ENCODE peak calls at places on chromosomes 11 and 22, in seven cellular contexts. K is AG04450, U is spleen, A is activated B cell treated with CpG ODN at 0.5 μM for 24 hours, S is transverse colon, D is BE2C, Z is brain microvascular endothelial cell. L is an unnamed sample.

GRCh38 chr11:40842750-40843339 is 616.6 kb downstream of the LRRC4C start:
- DNase-seq in D (no peak), K (no peak), U (no peak), A (no peak), S (no peak), Z (no peak), L (no peak)

GRCh38 chr11:100849009-100849913 is 162.2 kb downstream of the ARHGAP42 start:
- DNase-seq in D (no peak), K (peak), U (no peak), S (no peak), A (no peak), Z (peak), L (no peak)

GRCh38 chr11:13284776-13285588 is 7.4 kb downstream of the BMAL1 start:
- DNase-seq in S (no peak), K (no peak), Z (no peak), D (no peak), U (no peak), A (no peak), L (no peak)

GRCh38 chr11:31246451-31247165 is 122.9 kb downstream of the DCDC1 start:
- DNase-seq in U (no peak), A (no peak), Z (no peak), S (no peak), D (no peak), K (no peak), L (no peak)

GRCh38 chr11:26753738-26754504 is 32.1 kb upstream of the SLC5A12 start:
- DNase-seq in A (no peak), U (no peak), Z (peak), K (peak), S (peak), D (peak), L (peak)

GRCh38 chr22:39724390-39724789 is 153.8 kb downstream of the CACNA1I start:
- DNase-seq in Z (no peak), K (no peak), U (no peak), A (no peak), S (no peak), D (no peak), L (no peak)

GRCh38 chr11:83011333-83012167 is 60.1 kb downstream of the RAB30 start:
- DNase-seq in U (no peak), Z (no peak), S (no peak), K (no peak), D (no peak), A (no peak), L (no peak)

GRCh38 chr11:39678996-39679395 is 1780.5 kb downstream of the LRRC4C start:
- DNase-seq in K (no peak), D (no peak), S (no peak), Z (no peak), A (no peak), U (no peak), L (no peak)

GRCh38 chr11:127006311-127006710 is 5.7 kb upstream of the KIRREL3 start:
- DNase-seq in D (no peak), Z (no peak), A (no peak), U (no peak), S (no peak), K (no peak), L (no peak)

GRCh38 chr11:10930224-10930960 is 72.5 kb upstream of the ZBED5 start:
- DNase-seq in K (no peak), Z (peak), A (no peak), S (peak), D (no peak), U (no peak), L (no peak)

GRCh38 chr11:95283653-95284052 is 52.7 kb upstream of the SESN3 start:
- DNase-seq in U (no peak), A (no peak), K (no peak), Z (no peak), D (no peak), S (no peak), L (no peak)

GRCh38 chr11:62439785-62440602 is 21.2 kb downstream of the SCGB1A1 start:
- DNase-seq in D (no peak), A (no peak), U (no peak), S (no peak), K (no peak), Z (no peak), L (no peak)
- TF ChIP-seq CTCF in D (no peak), A (no peak), U (no peak), S (no peak), K (peak), Z (peak), L (no peak)

GRCh38 chr11:121578216-121579063 is 125.7 kb upstream of the SORL1-AS1 start:
- DNase-seq in Z (no peak), U (no peak), D (no peak), S (no peak), K (no peak), A (no peak), L (no peak)
- TF ChIP-seq CTCF in Z (no peak), U (no peak), D (no peak), S (no peak), K (no peak), A (no peak), L (no peak)

GRCh38 chr11:115112779-115113178 is 391.4 kb downstream of the CADM1 start:
- DNase-seq in Z (no peak), K (no peak), D (no peak), U (no peak), A (no peak), S (no peak), L (no peak)
- TF ChIP-seq CTCF in Z (no peak), K (no peak), D (no peak), U (no peak), A (no peak), S (no peak), L (no peak)

GRCh38 chr11:64892411-64892831 is 14.0 kb upstream of the EHD1 start:
- DNase-seq in D (no peak), A (no peak), Z (no peak), S (peak), K (no peak), U (no peak), L (no peak)

GRCh38 chr11:64893194-64894069 is 15.0 kb upstream of the EHD1 start:
- DNase-seq in K (no peak), A (no peak), Z (no peak), D (no peak), S (peak), U (no peak), L (no peak)

GRCh38 chr11:64892838-64893193 is 14.4 kb upstream of the EHD1 start:
- DNase-seq in D (no peak), K (no peak), S (no peak), A (no peak), U (no peak), Z (no peak), L (no peak)

GRCh38 chr11:64894812-64895452 is 16.5 kb upstream of the EHD1 start:
- DNase-seq in U (no peak), A (no peak), S (no peak), D (no peak), K (no peak), Z (no peak), L (no peak)

DNA sequence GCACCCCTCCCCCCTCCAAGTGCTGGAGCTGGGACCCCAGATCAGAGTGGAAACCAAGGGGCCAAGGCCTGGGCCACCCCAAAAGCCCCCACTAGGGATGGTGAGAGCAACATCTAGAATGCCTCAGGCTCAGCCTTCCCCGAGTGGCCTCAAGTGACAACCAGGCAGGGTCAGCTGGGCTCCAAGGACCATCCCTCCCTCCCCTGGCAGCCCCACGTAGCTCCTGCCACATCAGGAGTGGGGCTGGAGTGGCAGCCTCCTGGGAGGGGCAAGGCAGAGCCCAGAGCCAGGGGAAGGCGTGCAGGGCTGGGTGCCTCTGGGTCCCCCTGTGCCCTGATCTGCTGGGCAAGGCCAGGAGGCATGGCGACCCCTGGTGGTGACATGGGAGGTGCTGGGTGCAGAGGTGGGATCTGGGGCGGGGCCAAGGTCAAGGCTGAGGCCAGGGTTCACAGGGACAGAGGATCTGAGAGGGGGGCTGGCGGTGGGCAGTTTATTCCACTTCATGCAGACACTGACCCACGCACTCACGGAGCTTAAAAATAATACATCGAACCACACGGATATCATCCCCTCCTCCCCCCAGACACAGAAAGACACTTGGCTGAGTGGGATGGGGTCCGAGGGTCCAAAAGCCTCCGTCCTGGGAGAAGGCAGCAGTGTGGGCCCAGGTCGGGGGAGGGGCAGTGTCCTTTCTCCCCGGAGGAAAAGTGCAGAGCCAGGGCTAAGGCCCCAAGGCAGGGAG is 15.8 kb upstream of the EHD1 start:
- DNase-seq in D (peak), K (no peak), Z (peak), U (peak), S (peak), A (peak), L (peak)
- TF ChIP-seq CTCF in D (peak), K (peak), Z (peak), U (peak), S (peak), A (peak), L (peak)

DNA sequence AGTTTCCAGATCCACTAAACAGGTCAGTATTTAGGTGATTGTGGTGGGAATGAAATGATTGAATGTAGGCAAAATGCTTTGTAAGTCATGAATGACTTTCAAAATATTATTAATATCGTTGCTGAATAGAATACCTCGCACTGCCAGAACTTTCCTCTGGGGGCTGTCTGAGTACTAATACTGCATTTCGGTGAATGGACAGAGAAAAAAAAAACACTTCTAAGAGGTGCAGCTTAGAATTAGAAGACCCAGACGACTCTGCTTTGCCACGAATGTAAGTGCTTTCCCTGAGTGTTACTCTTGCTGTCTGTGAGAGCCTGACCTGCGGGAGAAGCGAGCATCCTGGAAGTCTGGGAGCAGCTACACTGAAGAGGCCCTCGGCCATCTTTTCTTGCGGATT is 95.0 kb downstream of the SCN3B start:
- DNase-seq in Z (peak), U (no peak), A (no peak), S (no peak), K (no peak), D (no peak), L (no peak)
- TF ChIP-seq CTCF in Z (peak), U (no peak), A (no peak), S (no peak), K (peak), D (peak), L (peak)

DNA sequence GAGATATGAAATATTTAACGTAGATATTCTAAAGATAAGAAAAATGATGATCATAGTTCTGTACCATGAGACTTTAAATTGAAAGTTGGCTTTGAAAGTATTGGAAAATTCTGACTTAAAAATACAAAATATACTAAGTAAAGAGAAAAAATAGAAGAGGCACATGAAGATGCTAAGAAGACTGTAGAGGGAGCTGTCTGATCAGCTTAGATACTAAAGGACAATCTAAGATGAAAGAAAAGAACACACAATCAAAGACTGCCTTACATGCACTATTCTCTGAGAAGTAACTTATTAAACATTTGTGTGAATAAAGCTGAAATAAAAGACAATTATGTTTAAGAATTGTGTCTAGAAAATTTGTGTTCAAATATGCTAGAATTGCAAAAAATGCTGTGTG is 55.1 kb downstream of the RBMXL2 start:
- DNase-seq in K (no peak), Z (no peak), D (no peak), S (no peak), A (no peak), U (no peak), L (no peak)
- TF ChIP-seq CTCF in K (no peak), Z (peak), D (peak), S (peak), A (no peak), U (no peak), L (peak)

DNA sequence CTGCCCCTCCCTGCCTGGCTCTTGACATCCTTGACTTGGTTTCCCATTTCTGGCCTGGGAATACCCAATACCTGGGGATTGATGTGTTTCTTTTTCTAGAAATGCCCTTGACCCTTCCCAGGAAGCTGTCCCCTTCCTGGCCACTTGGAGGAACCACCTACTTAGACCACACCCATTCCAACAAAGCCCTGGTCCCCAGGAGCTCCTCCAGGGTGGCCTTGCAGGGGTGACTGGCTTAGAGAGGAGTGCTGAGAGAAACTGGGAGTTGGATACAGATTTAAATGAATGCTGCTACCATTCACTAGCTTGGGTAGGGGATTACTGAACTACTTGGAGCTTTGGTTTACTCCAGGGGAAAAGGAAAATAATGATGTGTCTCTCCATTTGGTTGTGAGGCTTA is 22.1 kb downstream of the PANX1 start:
- DNase-seq in A (no peak), K (no peak), Z (no peak), U (no peak), D (no peak), S (no peak), L (no peak)
- TF ChIP-seq CTCF in A (no peak), K (no peak), Z (no peak), U (no peak), D (no peak), S (no peak), L (no peak)

DNA sequence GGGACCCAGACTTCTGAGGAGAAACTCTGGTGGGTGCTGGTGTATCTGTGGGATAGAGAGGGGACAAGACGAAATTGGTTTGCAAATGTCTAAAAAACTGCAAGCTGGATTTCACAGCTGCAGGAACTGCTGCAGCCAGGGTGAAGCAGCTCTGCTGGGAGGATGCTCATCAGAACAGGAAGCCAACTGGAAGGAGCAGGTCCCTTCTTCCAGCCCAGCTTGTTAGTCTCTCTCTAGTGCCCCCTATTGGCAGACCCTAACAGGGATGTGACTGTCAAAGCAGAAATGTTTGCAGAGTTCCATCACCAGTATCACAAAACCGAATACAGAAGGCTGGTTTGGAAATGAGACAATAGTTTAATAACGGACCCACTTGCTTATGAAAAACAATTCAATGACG is 74.8 kb upstream of the SLC22A12 start:
- DNase-seq in U (no peak), K (no peak), Z (no peak), A (no peak), D (no peak), S (no peak), L (no peak)
- TF ChIP-seq CTCF in U (peak), K (no peak), Z (peak), A (no peak), D (peak), S (peak), L (no peak)

GRCh38 chr22:28773461-28773867 is 969 bp downstream of the CCDC117 start:
- DNase-seq in D (no peak), U (no peak), K (no peak), A (no peak), Z (no peak), S (no peak), L (no peak)

GRCh38 chr22:28771195-28771791 is 1.2 kb upstream of the CCDC117 start:
- DNase-seq in K (no peak), Z (no peak), U (no peak), D (no peak), A (no peak), S (no peak), L (no peak)

GRCh38 chr22:28769394-28770085 is 3.0 kb upstream of the CCDC117 start:
- DNase-seq in A (no peak), S (no peak), D (no peak), K (no peak), Z (no peak), U (peak), L (no peak)

GRCh38 chr22:28774378-28774777 is 1.9 kb downstream of the CCDC117 start:
- DNase-seq in K (no peak), Z (no peak), A (no peak), D (no peak), U (peak), S (no peak), L (no peak)

GRCh38 chr22:28772633-28773460 is at the start of gene CCDC117:
- DNase-seq in U (peak), S (peak), D (peak), Z (peak), A (peak), K (peak), L (peak)
- TF ChIP-seq CTCF in U (peak), S (peak), D (peak), Z (peak), A (no peak), K (peak), L (peak)

DNA sequence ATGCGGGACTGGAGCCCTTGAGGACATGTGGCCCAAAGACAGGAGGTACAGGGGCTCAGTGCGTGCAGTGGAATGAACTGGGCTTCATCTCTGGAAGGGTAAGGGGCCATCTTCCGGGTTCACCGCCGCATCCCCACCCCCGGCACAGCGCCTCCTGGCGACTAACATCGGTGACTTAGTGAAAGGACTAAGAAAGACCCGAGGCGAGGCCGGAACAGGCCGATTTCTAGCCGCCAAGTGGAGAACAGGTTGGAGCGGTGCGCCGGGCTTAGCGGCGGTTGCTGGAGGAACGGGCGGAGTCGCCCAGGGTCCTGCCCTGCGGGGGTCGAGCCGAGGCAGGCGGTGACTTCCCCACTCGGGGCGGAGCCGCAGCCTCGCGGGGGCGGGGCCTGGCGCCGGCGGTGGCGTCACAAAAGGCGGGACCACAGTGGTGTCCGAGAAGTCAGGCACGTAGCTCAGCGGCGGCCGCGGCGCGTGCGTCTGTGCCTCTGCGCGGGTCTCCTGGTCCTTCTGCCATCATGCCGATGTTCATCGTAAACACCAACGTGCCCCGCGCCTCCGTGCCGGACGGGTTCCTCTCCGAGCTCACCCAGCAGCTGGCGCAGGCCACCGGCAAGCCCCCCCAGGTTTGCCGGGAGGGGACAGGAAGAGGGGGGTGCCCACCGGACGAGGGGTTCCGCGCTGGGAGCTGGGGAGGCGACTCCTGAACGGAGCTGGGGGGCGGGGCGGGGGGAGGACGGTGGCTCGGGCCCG is at the start of gene MIF:
- DNase-seq in D (peak), K (peak), A (peak), S (peak), U (peak), Z (peak), L (peak)
- TF ChIP-seq CTCF in D (peak), K (peak), A (peak), S (peak), U (peak), Z (peak), L (peak)

L was measured in progenitor cell of endocrine pancreas.